ENCODE peak calls at places on chromosomes 3 and 15, in eight cellular contexts. One of them, this sample, is unnamed.

GRCh38 chr15:60155661-60156060 is 151.6 kb downstream of the FOXB1 start:
- DNase-seq in OCI-LY7: no peak
- DNase-seq in CD8-positive, alpha-beta T cell: no peak
- DNase-seq in thoracic aorta: no peak
- DNase-seq in ovary: no peak
- DNase-seq in PC-3: peak; percentile 13
- DNase-seq in H1: no peak
- DNase-seq in tibial artery: no peak
- DNase-seq in this sample: no peak

GRCh38 chr3:39850707-39851014 is 41.3 kb downstream of the MYRIP start:
- DNase-seq in OCI-LY7: no peak
- DNase-seq in CD8-positive, alpha-beta T cell: no peak
- DNase-seq in thoracic aorta: no peak
- DNase-seq in ovary: no peak
- DNase-seq in PC-3: no peak
- DNase-seq in H1: no peak
- DNase-seq in tibial artery: no peak
- DNase-seq in this sample: no peak

GRCh38 chr3:73813291-73813977 is 188.7 kb upstream of the PDZRN3 start:
- DNase-seq in OCI-LY7: no peak
- DNase-seq in CD8-positive, alpha-beta T cell: no peak
- DNase-seq in thoracic aorta: no peak
- DNase-seq in ovary: peak; percentile 38
- DNase-seq in PC-3: no peak
- DNase-seq in H1: no peak
- DNase-seq in tibial artery: no peak
- DNase-seq in this sample: peak; percentile 29

GRCh38 chr3:55554621-55555020 is 67.5 kb upstream of the WNT5A start:
- DNase-seq in OCI-LY7: peak; percentile 85
- DNase-seq in CD8-positive, alpha-beta T cell: no peak
- DNase-seq in thoracic aorta: no peak
- DNase-seq in ovary: no peak
- DNase-seq in PC-3: no peak
- DNase-seq in H1: peak; percentile 59
- DNase-seq in tibial artery: no peak
- DNase-seq in this sample: no peak

GRCh38 chr3:33003308-33003707 is 51.9 kb downstream of the CCR4 start:
- DNase-seq in OCI-LY7: no peak
- DNase-seq in CD8-positive, alpha-beta T cell: no peak
- DNase-seq in thoracic aorta: no peak
- DNase-seq in ovary: no peak
- DNase-seq in PC-3: no peak
- DNase-seq in H1: no peak
- DNase-seq in tibial artery: no peak
- DNase-seq in this sample: no peak

GRCh38 chr15:57160823-57161560 is 215.3 kb upstream of the CGNL1 start:
- DNase-seq in OCI-LY7: no peak
- DNase-seq in CD8-positive, alpha-beta T cell: no peak
- DNase-seq in thoracic aorta: no peak
- DNase-seq in ovary: no peak
- DNase-seq in PC-3: peak; percentile 50
- DNase-seq in H1: no peak
- DNase-seq in tibial artery: no peak
- DNase-seq in this sample: no peak

GRCh38 chr15:101313041-101313761 is 18.2 kb upstream of the SNRPA1 start:
- DNase-seq in OCI-LY7: no peak
- DNase-seq in CD8-positive, alpha-beta T cell: no peak
- DNase-seq in thoracic aorta: no peak
- DNase-seq in ovary: no peak
- DNase-seq in PC-3: no peak
- DNase-seq in H1: no peak
- DNase-seq in tibial artery: no peak
- DNase-seq in this sample: no peak

GRCh38 chr3:146274833-146275232 is 23.9 kb upstream of the PLSCR4 start:
- DNase-seq in OCI-LY7: no peak
- DNase-seq in CD8-positive, alpha-beta T cell: no peak
- DNase-seq in thoracic aorta: no peak
- DNase-seq in ovary: no peak
- DNase-seq in PC-3: no peak
- DNase-seq in H1: no peak
- DNase-seq in tibial artery: no peak
- DNase-seq in this sample: no peak

GRCh38 chr3:45223889-45224730 is 2.0 kb downstream of the TMEM158 start:
- DNase-seq in OCI-LY7: no peak
- DNase-seq in CD8-positive, alpha-beta T cell: no peak
- DNase-seq in thoracic aorta: no peak
- DNase-seq in ovary: no peak
- DNase-seq in PC-3: peak; percentile 87
- DNase-seq in H1: no peak
- DNase-seq in tibial artery: no peak
- DNase-seq in this sample: no peak

GRCh38 chr3:139797724-139798343 is 120.1 kb upstream of the NMNAT3 start:
- DNase-seq in OCI-LY7: peak; percentile 9
- DNase-seq in CD8-positive, alpha-beta T cell: no peak
- DNase-seq in thoracic aorta: no peak
- DNase-seq in ovary: peak; percentile 48
- DNase-seq in PC-3: peak; percentile 29
- DNase-seq in H1: peak; percentile 70
- DNase-seq in tibial artery: no peak
- DNase-seq in this sample: peak; percentile 54

GRCh38 chr3:187741403-187742350 is 3.6 kb downstream of the BCL6 start:
- DNase-seq in OCI-LY7: peak; percentile 92
- DNase-seq in CD8-positive, alpha-beta T cell: peak; percentile 82
- DNase-seq in thoracic aorta: no peak
- DNase-seq in ovary: peak; percentile 82
- DNase-seq in PC-3: peak; percentile 88
- DNase-seq in H1: peak; percentile 67
- DNase-seq in tibial artery: peak; percentile 69
- DNase-seq in this sample: peak; percentile 89

GRCh38 chr15:77497108-77497737 is 76.5 kb downstream of the HMG20A start:
- DNase-seq in OCI-LY7: no peak
- DNase-seq in CD8-positive, alpha-beta T cell: no peak
- DNase-seq in thoracic aorta: no peak
- DNase-seq in ovary: no peak
- DNase-seq in PC-3: no peak
- DNase-seq in H1: peak; percentile 74
- DNase-seq in tibial artery: no peak
- DNase-seq in this sample: peak; percentile 93

GRCh38 chr15:78859971-78860733 is 12.5 kb upstream of the MORF4L1 start:
- DNase-seq in OCI-LY7: peak; percentile 79
- DNase-seq in CD8-positive, alpha-beta T cell: peak; percentile 77
- DNase-seq in thoracic aorta: peak; percentile 33
- DNase-seq in ovary: peak; percentile 70
- DNase-seq in PC-3: peak; percentile 90
- DNase-seq in H1: peak; percentile 88
- DNase-seq in tibial artery: peak; percentile 65
- DNase-seq in this sample: peak; percentile 92

GRCh38 chr3:87186631-87187159 is 40.4 kb upstream of the CHMP2B start:
- DNase-seq in OCI-LY7: no peak
- DNase-seq in CD8-positive, alpha-beta T cell: no peak
- DNase-seq in thoracic aorta: no peak
- DNase-seq in ovary: no peak
- DNase-seq in PC-3: no peak
- DNase-seq in H1: no peak
- DNase-seq in tibial artery: no peak
- DNase-seq in this sample: no peak

GRCh38 chr15:68775671-68776476 is 44.8 kb downstream of the ANP32A start:
- DNase-seq in OCI-LY7: no peak
- DNase-seq in CD8-positive, alpha-beta T cell: no peak
- DNase-seq in thoracic aorta: peak; percentile 60
- DNase-seq in ovary: peak; percentile 87
- DNase-seq in PC-3: no peak
- DNase-seq in H1: peak; percentile 41
- DNase-seq in tibial artery: peak; percentile 94
- DNase-seq in this sample: no peak

GRCh38 chr3:118984699-118985098 is 49.9 kb downstream of the IGSF11 start:
- DNase-seq in OCI-LY7: no peak
- DNase-seq in CD8-positive, alpha-beta T cell: no peak
- DNase-seq in thoracic aorta: no peak
- DNase-seq in ovary: no peak
- DNase-seq in PC-3: peak; percentile 18
- DNase-seq in H1: no peak
- DNase-seq in tibial artery: no peak
- DNase-seq in this sample: no peak

GRCh38 chr15:45346381-45346780 is 32.0 kb downstream of the GATM start:
- DNase-seq in OCI-LY7: no peak
- DNase-seq in CD8-positive, alpha-beta T cell: no peak
- DNase-seq in thoracic aorta: no peak
- DNase-seq in ovary: no peak
- DNase-seq in PC-3: no peak
- DNase-seq in H1: no peak
- DNase-seq in tibial artery: no peak
- DNase-seq in this sample: no peak

GRCh38 chr15:64842986-64843561 is 1.4 kb downstream of the PLEKHO2 start:
- DNase-seq in OCI-LY7: peak; percentile 46
- DNase-seq in CD8-positive, alpha-beta T cell: no peak
- DNase-seq in thoracic aorta: no peak
- DNase-seq in ovary: peak; percentile 67
- DNase-seq in PC-3: peak; percentile 12
- DNase-seq in H1: no peak
- DNase-seq in tibial artery: peak; percentile 84
- DNase-seq in this sample: no peak

GRCh38 chr15:64845183-64845611 is 3.5 kb downstream of the PLEKHO2 start:
- DNase-seq in OCI-LY7: peak; percentile 28
- DNase-seq in CD8-positive, alpha-beta T cell: no peak
- DNase-seq in thoracic aorta: no peak
- DNase-seq in ovary: peak; percentile 60
- DNase-seq in PC-3: no peak
- DNase-seq in H1: no peak
- DNase-seq in tibial artery: peak; percentile 67
- DNase-seq in this sample: no peak

GRCh38 chr15:64843996-64844395 is 2.3 kb downstream of the PLEKHO2 start:
- DNase-seq in OCI-LY7: no peak
- DNase-seq in CD8-positive, alpha-beta T cell: no peak
- DNase-seq in thoracic aorta: no peak
- DNase-seq in ovary: no peak
- DNase-seq in PC-3: no peak
- DNase-seq in H1: no peak
- DNase-seq in tibial artery: no peak
- DNase-seq in this sample: no peak

GRCh38 chr15:64845826-64846225 is 4.1 kb downstream of the PLEKHO2 start:
- DNase-seq in OCI-LY7: no peak
- DNase-seq in CD8-positive, alpha-beta T cell: no peak
- DNase-seq in thoracic aorta: no peak
- DNase-seq in ovary: no peak
- DNase-seq in PC-3: no peak
- DNase-seq in H1: no peak
- DNase-seq in tibial artery: no peak
- DNase-seq in this sample: no peak

DNA sequence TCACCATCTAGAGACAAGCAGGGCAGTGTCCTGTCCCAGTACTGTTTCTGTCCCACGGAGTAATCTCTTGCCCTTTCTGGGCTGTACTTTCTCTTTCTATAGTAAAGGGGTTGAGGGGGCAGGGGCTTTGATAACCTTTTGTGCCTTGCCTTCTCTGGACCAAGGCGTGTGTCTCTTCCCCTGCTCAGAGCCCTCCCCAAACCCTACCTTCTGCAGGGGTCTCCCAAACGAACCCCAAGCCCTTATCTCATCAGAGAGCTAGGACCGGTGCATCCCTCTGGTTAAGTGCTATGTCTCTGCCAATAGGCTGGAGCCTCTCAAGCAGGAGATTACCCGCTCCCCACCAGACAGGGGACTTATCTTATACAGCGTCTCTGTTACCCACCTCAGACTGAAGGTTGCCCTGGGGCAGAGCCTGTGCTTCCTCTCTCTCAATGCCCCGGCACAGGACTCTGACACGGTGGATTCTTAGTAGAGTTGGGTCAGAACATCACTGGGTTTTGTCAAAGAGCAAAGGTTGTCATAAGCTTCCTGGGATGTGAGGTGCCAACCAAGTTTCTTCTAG is 2.9 kb downstream of the PLEKHO2 start:
- DNase-seq in OCI-LY7: peak; percentile 56
- DNase-seq in CD8-positive, alpha-beta T cell: peak; percentile 55
- DNase-seq in thoracic aorta: no peak
- DNase-seq in ovary: no peak
- DNase-seq in PC-3: no peak
- DNase-seq in H1: no peak
- DNase-seq in tibial artery: no peak
- DNase-seq in this sample: no peak
- TF ChIP-seq CTCF in OCI-LY7: no peak
- TF ChIP-seq CTCF in CD8-positive, alpha-beta T cell: no peak
- TF ChIP-seq CTCF in thoracic aorta: no peak
- TF ChIP-seq CTCF in ovary: no peak
- TF ChIP-seq CTCF in PC-3: no peak
- TF ChIP-seq CTCF in H1: no peak
- TF ChIP-seq CTCF in tibial artery: no peak
- TF ChIP-seq CTCF in this sample: no peak

GRCh38 chr3:52268036-52268435 is 10.4 kb downstream of the WDR82 start:
- DNase-seq in OCI-LY7: no peak
- DNase-seq in CD8-positive, alpha-beta T cell: no peak
- DNase-seq in thoracic aorta: no peak
- DNase-seq in ovary: no peak
- DNase-seq in PC-3: peak; percentile 55
- DNase-seq in H1: no peak
- DNase-seq in tibial artery: no peak
- DNase-seq in this sample: no peak
- H3K4me1 ChIP-seq in OCI-LY7: peaks cover 20% of the 10 kb centered on the region
- H3K4me1 ChIP-seq in CD8-positive, alpha-beta T cell: peaks cover 75% of the 10 kb centered on the region
- H3K4me1 ChIP-seq in thoracic aorta: peaks cover 24% of the 10 kb centered on the region
- H3K4me1 ChIP-seq in ovary: peaks cover 18% of the 10 kb centered on the region
- H3K4me1 ChIP-seq in PC-3: peaks cover 11% of the 10 kb centered on the region
- H3K4me1 ChIP-seq in H1: no peaks in the 10 kb centered on the region
- H3K4me1 ChIP-seq in tibial artery: peaks cover 25% of the 10 kb centered on the region
- H3K4me1 ChIP-seq in this sample: peaks cover 4% of the 10 kb centered on the region

GRCh38 chr3:138378990-138379389 is 30.6 kb downstream of the MRAS start:
- DNase-seq in OCI-LY7: no peak
- DNase-seq in CD8-positive, alpha-beta T cell: no peak
- DNase-seq in thoracic aorta: no peak
- DNase-seq in ovary: no peak
- DNase-seq in PC-3: no peak
- DNase-seq in H1: no peak
- DNase-seq in tibial artery: no peak
- DNase-seq in this sample: no peak
- H3K27ac ChIP-seq in OCI-LY7: no peak overlapping the region
- H3K27ac ChIP-seq in CD8-positive, alpha-beta T cell: no peak overlapping the region
- H3K27ac ChIP-seq in thoracic aorta: no peak overlapping the region
- H3K27ac ChIP-seq in ovary: no peak overlapping the region
- H3K27ac ChIP-seq in PC-3: no peak overlapping the region
- H3K27ac ChIP-seq in H1: no peak overlapping the region
- H3K27ac ChIP-seq in tibial artery: no peak overlapping the region
- H3K27ac ChIP-seq in this sample: no peak overlapping the region

DNA sequence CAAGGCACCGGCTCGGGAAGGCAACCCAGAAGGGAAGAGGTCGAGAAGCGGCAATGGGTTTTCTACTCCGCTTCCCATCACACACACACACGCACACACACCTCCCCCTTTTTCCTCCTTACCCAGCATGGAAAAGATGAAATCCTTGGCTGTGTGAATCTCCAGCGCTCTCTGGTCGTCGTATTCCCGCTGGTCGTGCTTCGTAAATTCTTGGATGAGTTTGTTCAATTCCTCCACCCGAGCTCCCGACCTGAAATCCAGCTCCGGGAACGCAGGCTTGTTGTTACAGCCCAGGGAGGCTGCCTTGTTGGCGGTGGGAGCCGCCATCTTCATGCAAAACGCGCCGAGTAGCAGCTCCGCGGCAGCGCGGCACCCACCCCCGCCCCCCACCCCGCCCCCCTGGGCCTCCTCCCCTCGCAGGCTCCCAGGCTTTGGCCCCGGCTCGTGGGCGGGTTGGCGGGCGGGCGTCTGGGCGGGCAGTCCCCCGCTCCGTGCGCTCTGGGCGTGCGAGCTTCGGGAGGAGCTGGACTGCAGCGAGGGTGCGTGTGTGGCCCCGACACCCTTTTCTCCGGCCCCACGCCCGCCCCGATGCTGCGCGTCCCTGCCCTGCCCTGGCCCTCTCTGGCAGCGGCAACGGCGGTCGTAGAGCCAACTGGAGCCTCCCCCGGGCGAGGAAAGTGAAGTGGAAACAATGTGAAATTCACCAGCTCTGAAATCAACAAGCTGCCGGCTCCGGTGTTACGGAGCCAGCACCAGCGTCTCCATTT is at the start of gene MB21D2:
- DNase-seq in OCI-LY7: no peak
- DNase-seq in CD8-positive, alpha-beta T cell: peak; percentile 51
- DNase-seq in thoracic aorta: peak; percentile 40
- DNase-seq in ovary: peak; percentile 83
- DNase-seq in PC-3: peak; percentile 83
- DNase-seq in H1: peak; percentile 69
- DNase-seq in tibial artery: peak; percentile 74
- DNase-seq in this sample: peak; percentile 91
- TF ChIP-seq CTCF in OCI-LY7: no peak
- TF ChIP-seq CTCF in CD8-positive, alpha-beta T cell: no peak
- TF ChIP-seq CTCF in thoracic aorta: no peak
- TF ChIP-seq CTCF in ovary: no peak
- TF ChIP-seq CTCF in PC-3: no peak
- TF ChIP-seq CTCF in H1: no peak
- TF ChIP-seq CTCF in tibial artery: no peak
- TF ChIP-seq CTCF in this sample: peak; percentile 13